ENCODE peak calls at places on chromosome 21, in seven cellular contexts. D is psoas muscle, V is ascending aorta, E is progenitor cell of endocrine pancreas, S is GM12865, G is brain microvascular endothelial cell, M is endothelial cell. U is an unnamed sample.

GRCh38 chr21:43782741-43783700 is 6.4 kb upstream of the RRP1 start:
- DNase-seq in D (no peak), V (no peak), E (no peak), S (no peak), G (no peak), M (no peak), U (no peak)

GRCh38 chr21:33908760-33909159 is 6.8 kb downstream of the ATP5PO start:
- DNase-seq in D (no peak), V (no peak), E (no peak), S (no peak), G (no peak), M (no peak), U (no peak)

GRCh38 chr21:23853796-23854379 is 1753.4 kb downstream of the MRPL39 start:
- DNase-seq in D (no peak), V (no peak), E (no peak), S (peak; percentile 15), G (peak; percentile 6), M (no peak), U (no peak)

GRCh38 chr21:45164838-45165237 is 90.5 kb downstream of the ADARB1 start:
- DNase-seq in D (no peak), V (no peak), E (no peak), S (no peak), G (no peak), M (no peak), U (no peak)

GRCh38 chr21:10272216-10272615 is 249.2 kb upstream of the TPTE start:
- DNase-seq in D (no peak), V (no peak), E (no peak), S (no peak), G (no peak), M (peak; percentile 4), U (no peak)

GRCh38 chr21:36126621-36127110 is 8.2 kb upstream of the CBR3 start:
- DNase-seq in D (no peak), V (peak; percentile 22), E (no peak), S (no peak), G (no peak), M (no peak), U (no peak)

GRCh38 chr21:35138665-35139381 is 89.7 kb upstream of the RUNX1 start:
- DNase-seq in D (no peak), V (no peak), E (no peak), S (peak; percentile 5), G (peak; percentile 94), M (no peak), U (no peak)

GRCh38 chr21:44658913-44659595 is 1.3 kb downstream of the KRTAP12-3 start:
- DNase-seq in D (no peak), V (no peak), E (no peak), S (peak; percentile 39), G (no peak), M (no peak), U (no peak)

GRCh38 chr21:44723177-44724131 is 12.1 kb upstream of the TSPEAR start:
- DNase-seq in D (no peak), V (no peak), E (no peak), S (no peak), G (no peak), M (no peak), U (no peak)

GRCh38 chr21:15850645-15851044 is 120.9 kb downstream of the USP25 start:
- DNase-seq in D (no peak), V (no peak), E (no peak), S (no peak), G (peak; percentile 43), M (no peak), U (no peak)

GRCh38 chr21:33434770-33435360 is 31.7 kb downstream of the IFNGR2 start:
- DNase-seq in D (no peak), V (no peak), E (no peak), S (peak; percentile 94), G (peak; percentile 89), M (no peak), U (peak; percentile 61)

GRCh38 chr21:45802425-45802824 is 158.9 kb downstream of the PCBP3 start:
- DNase-seq in D (no peak), V (no peak), E (no peak), S (no peak), G (no peak), M (no peak), U (no peak)

GRCh38 chr21:43343992-43344886 is 82.7 kb downstream of the SIK1 start:
- DNase-seq in D (no peak), V (no peak), E (no peak), S (no peak), G (no peak), M (no peak), U (no peak)

GRCh38 chr21:35974801-35975200 is 85.5 kb downstream of the SETD4 start:
- DNase-seq in D (no peak), V (no peak), E (no peak), S (no peak), G (peak; percentile 44), M (no peak), U (no peak)

GRCh38 chr21:28516996-28517592 is 475.6 kb downstream of the LTN1 start:
- DNase-seq in D (peak; percentile 40), V (peak; percentile 70), E (peak; percentile 52), S (peak; percentile 85), G (peak; percentile 22), M (peak; percentile 76), U (no peak)

GRCh38 chr21:45542667-45543370 is 579 bp upstream of the SLC19A1 start:
- DNase-seq in D (no peak), V (peak; percentile 65), E (peak; percentile 10), S (no peak), G (no peak), M (peak; percentile 7), U (no peak)

GRCh38 chr21:43304621-43305335 is 122.2 kb downstream of the SIK1 start:
- DNase-seq in D (no peak), V (no peak), E (no peak), S (no peak), G (no peak), M (no peak), U (no peak)

GRCh38 chr21:45719177-45719802 is 75.8 kb downstream of the PCBP3 start:
- DNase-seq in D (no peak), V (no peak), E (no peak), S (peak; percentile 9), G (no peak), M (no peak), U (no peak)

GRCh38 chr21:45768011-45768740 is 124.7 kb downstream of the PCBP3 start:
- DNase-seq in D (no peak), V (no peak), E (no peak), S (no peak), G (peak; percentile 40), M (no peak), U (no peak)

GRCh38 chr21:44391345-44392091 is 38.1 kb downstream of the TRPM2 start:
- DNase-seq in D (peak; percentile 60), V (peak; percentile 61), E (no peak), S (no peak), G (no peak), M (no peak), U (no peak)

GRCh38 chr21:34593423-34593822 is 21.5 kb downstream of the RCAN1 start:
- DNase-seq in D (no peak), V (no peak), E (no peak), S (no peak), G (no peak), M (no peak), U (no peak)

GRCh38 chr21:44934797-44935532 is 4.9 kb upstream of the SLX9 start:
- DNase-seq in D (no peak), V (no peak), E (no peak), S (no peak), G (no peak), M (no peak), U (no peak)

GRCh38 chr21:16193758-16194606 is 464.2 kb downstream of the USP25 start:
- DNase-seq in D (peak; percentile 42), V (peak; percentile 72), E (no peak), S (peak; percentile 2), G (peak; percentile 80), M (peak; percentile 26), U (peak; percentile 47)

GRCh38 chr21:15894596-15894995 is 164.8 kb downstream of the USP25 start:
- DNase-seq in D (no peak), V (no peak), E (no peak), S (no peak), G (no peak), M (no peak), U (no peak)

GRCh38 chr21:34886554-34887385 is 162.3 kb downstream of the RUNX1 start:
- DNase-seq in D (peak; percentile 35), V (no peak), E (no peak), S (peak; percentile 39), G (no peak), M (peak; percentile 32), U (no peak)

GRCh38 chr21:44530221-44530902 is 9.6 kb downstream of the KRTAP10-1 start:
- DNase-seq in D (no peak), V (peak; percentile 22), E (no peak), S (no peak), G (no peak), M (no peak), U (no peak)

GRCh38 chr21:22438428-22439086 is 1440.3 kb downstream of the NCAM2 start:
- DNase-seq in D (no peak), V (no peak), E (no peak), S (no peak), G (no peak), M (no peak), U (no peak)
- TF ChIP-seq CTCF in D (no peak), V (no peak), E (no peak), S (no peak), G (no peak), M (no peak), U (no peak)

GRCh38 chr21:29624776-29625175 is 315.0 kb downstream of the GRIK1 start:
- DNase-seq in D (no peak), V (no peak), E (no peak), S (no peak), G (no peak), M (no peak), U (no peak)
- TF ChIP-seq CTCF in D (no peak), V (no peak), E (no peak), S (no peak), G (no peak), M (no peak), U (no peak)

DNA sequence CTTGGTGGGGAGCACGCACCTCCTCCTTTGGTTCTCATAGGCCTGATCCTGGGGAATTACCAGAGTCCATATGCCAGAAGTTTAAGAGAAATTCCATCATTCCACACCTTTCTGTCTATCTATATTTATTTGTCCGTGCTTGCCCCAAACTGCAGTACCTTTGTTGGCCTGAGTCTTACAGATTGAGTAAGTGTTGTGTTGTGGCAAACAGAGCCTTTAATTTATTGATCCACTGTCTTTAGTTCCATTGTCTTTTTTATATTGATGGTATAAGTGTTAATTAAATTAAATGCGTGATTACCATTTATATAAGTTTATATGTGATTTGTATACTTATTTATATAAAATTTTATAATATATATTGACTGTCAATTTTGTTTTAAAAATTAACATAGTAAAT is 4.9 kb downstream of the SH3BGR start:
- DNase-seq in D (no peak), V (no peak), E (no peak), S (no peak), G (no peak), M (no peak), U (no peak)
- TF ChIP-seq CTCF in D (peak; percentile 42), V (no peak), E (peak; percentile 54), S (no peak), G (peak; percentile 41), M (peak; percentile 38), U (no peak)

GRCh38 chr21:32306021-32306780 is 7.5 kb downstream of the MRAP start:
- DNase-seq in D (no peak), V (no peak), E (peak; percentile 17), S (no peak), G (peak; percentile 3), M (peak; percentile 89), U (no peak)
- TF ChIP-seq CTCF in D (no peak), V (peak; percentile 7), E (peak; percentile 57), S (peak; percentile 5), G (peak; percentile 67), M (peak; percentile 57), U (no peak)

U was measured in AG09319.